ENCODE peak calls at places on chromosomes 12 and 14, in six cellular contexts. V is HCT116, L is A549, X is stomach, I is prostate gland, P is body of pancreas. J is an unnamed sample.
A peak's percentile ranks its signal among the peaks of the same experiment; 100 is the strongest.

GRCh38 chr14:93002851-93003298 is 79.9 kb downstream of the CHGA start:
- DNase-seq in X (no peak), P (no peak), V (no peak), I (no peak), L (no peak), J (no peak)

GRCh38 chr12:14777271-14777670 is 26.0 kb downstream of the WBP11 start:
- DNase-seq in P (peak; percentile 67), L (no peak), I (peak; percentile 73), V (no peak), X (peak; percentile 72), J (no peak)

GRCh38 chr14:26855051-26855753 is 257.4 kb upstream of the NOVA1 start:
- DNase-seq in I (no peak), L (no peak), X (no peak), P (no peak), V (no peak), J (no peak)

GRCh38 chr12:101685121-101685520 is 12.3 kb upstream of the CHPT1 start:
- DNase-seq in P (no peak), X (no peak), L (no peak), I (no peak), V (no peak), J (no peak)

GRCh38 chr14:55097894-55098560 is 31.0 kb upstream of the LGALS3 start:
- DNase-seq in X (peak; percentile 53), V (no peak), P (peak; percentile 63), I (no peak), L (no peak), J (peak; percentile 75)

GRCh38 chr14:34220921-34221320 is 241.1 kb downstream of the SPTSSA start:
- DNase-seq in X (no peak), I (no peak), L (no peak), P (no peak), V (no peak), J (no peak)

GRCh38 chr12:57461904-57462306 is 2.3 kb downstream of the GLI1 start:
- DNase-seq in L (no peak), P (no peak), X (no peak), I (no peak), V (no peak), J (no peak)

GRCh38 chr12:4383304-4383865 is 3.9 kb upstream of the FGF23 start:
- DNase-seq in V (no peak), X (no peak), I (no peak), P (no peak), L (no peak), J (peak; percentile 2)

GRCh38 chr12:108063192-108063591 is 65.9 kb upstream of the WSCD2 start:
- DNase-seq in V (peak; percentile 35), P (no peak), X (no peak), L (no peak), I (no peak), J (peak; percentile 45)

GRCh38 chr12:1993871-1994371 is 10.3 kb downstream of the DCP1B start:
- DNase-seq in L (no peak), V (no peak), I (no peak), P (no peak), X (no peak), J (no peak)

GRCh38 chr12:49334226-49334625 is 2.8 kb downstream of the C1QL4 start:
- DNase-seq in X (peak; percentile 4), I (no peak), L (no peak), P (no peak), V (no peak), J (no peak)

GRCh38 chr12:64222011-64222765 is at the start of gene KICS2:
- DNase-seq in L (peak; percentile 90), I (peak; percentile 90), X (peak; percentile 94), P (peak; percentile 94), V (peak; percentile 92), J (peak; percentile 96)
- TF ChIP-seq POLR2A in L (peak; percentile 90), I (peak; percentile 65), X (peak; percentile 82), P (peak; percentile 97), V (no peak), J (peak; percentile 93)

GRCh38 chr12:25052191-25053020 is 103.5 kb upstream of the BCAT1 start:
- DNase-seq in P (peak; percentile 70), L (no peak), X (no peak), V (no peak), I (no peak), J (peak; percentile 76)
- TF ChIP-seq POLR2A in P (peak; percentile 71), L (no peak), X (no peak), V (no peak), I (no peak), J (peak; percentile 55)

DNA sequence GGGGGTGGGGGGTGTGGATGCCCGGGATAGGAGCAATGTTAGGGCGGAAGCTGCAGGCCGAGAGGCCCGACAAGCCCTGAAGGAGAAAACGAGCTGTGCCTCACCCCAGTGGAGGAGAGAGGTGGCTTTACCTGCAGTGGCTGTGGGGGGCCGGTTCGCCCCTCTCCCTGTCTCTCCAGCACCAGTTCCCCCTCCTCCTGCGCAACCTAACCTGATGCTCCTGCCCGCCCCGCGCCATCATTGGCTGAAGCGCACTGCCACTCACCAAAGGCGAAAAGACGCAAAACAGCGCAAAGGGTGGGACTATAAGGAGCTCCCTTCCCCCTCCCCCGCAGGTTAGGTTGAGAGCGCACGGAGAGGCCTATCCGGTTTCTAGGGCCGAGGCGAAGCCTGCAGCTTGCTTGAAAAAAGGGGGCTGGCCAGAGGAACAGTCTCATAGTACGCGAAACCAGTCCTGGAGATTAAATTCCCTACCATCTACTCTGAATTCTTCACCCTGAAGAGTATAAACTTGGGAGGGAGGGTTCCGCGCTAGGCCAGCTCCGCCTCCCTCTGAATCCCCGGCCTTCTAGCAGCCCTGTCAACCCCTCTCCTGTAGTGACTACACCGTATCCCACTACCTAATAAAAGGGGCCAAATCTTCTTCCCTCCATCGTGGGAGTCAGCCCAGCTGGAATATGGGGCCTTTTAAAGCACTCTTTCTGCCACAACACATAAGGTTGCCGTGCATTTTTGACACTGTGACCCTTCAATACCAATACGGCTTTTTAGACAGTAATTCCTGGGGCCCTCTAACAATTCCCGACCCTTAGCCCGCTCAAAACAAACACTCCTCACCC is 18.6 kb downstream of the CHD8 start:
- DNase-seq in X (peak; percentile 98), P (peak; percentile 99), I (peak; percentile 98), V (peak; percentile 97), L (peak; percentile 91), J (peak; percentile 99)
- TF ChIP-seq POLR2A in X (no peak), P (peak; percentile 65), I (peak; percentile 47), V (no peak), L (peak; percentile 17), J (peak; percentile 64)

GRCh38 chr14:50562841-50563240 is 2.9 kb downstream of the ATL1 start:
- DNase-seq in V (no peak), X (no peak), P (no peak), L (no peak), I (no peak), J (no peak)

GRCh38 chr14:50559990-50560928 is at the start of gene ATL1:
- DNase-seq in X (peak; percentile 68), L (peak; percentile 48), P (peak; percentile 76), V (peak; percentile 29), I (peak; percentile 67), J (peak; percentile 69)

DNA sequence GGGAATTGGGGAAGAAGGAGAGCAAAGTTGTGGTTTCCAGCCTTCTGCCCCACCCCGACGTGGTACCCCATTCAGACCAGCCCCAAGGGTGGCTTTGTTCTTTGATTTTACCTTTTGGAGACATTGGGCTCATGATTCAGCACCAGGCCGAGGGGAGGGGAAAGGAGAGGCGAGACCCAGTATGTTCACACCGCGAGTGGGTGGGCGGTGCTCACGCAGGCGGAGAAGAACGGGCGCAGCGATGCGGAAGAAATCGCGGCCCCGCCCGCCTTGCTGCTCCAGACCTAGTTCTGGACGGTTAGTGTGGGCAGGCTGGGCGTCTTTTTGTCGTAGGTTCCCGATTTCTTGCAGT is 960 bp downstream of the ATL1 start:
- DNase-seq in X (peak; percentile 74), L (peak; percentile 26), V (no peak), P (peak; percentile 79), I (peak; percentile 85), J (peak; percentile 18)
- TF ChIP-seq POLR2A in X (no peak), L (peak; percentile 33), V (peak; percentile 21), P (peak; percentile 24), I (peak; percentile 72), J (no peak)

GRCh38 chr12:46265734-46266133 is 3.1 kb downstream of the SLC38A1 start:
- DNase-seq in V (no peak), I (no peak), L (no peak), X (no peak), P (no peak), J (no peak)

GRCh38 chr12:46265102-46265501 is 3.7 kb downstream of the SLC38A1 start:
- DNase-seq in X (no peak), V (no peak), I (no peak), P (no peak), L (no peak), J (no peak)

GRCh38 chr12:46267618-46268348 is 1.1 kb downstream of the SLC38A1 start:
- DNase-seq in L (no peak), P (peak; percentile 9), X (no peak), I (peak; percentile 11), V (no peak), J (peak; percentile 57)

GRCh38 chr12:46266869-46267617 is 1.8 kb downstream of the SLC38A1 start:
- DNase-seq in P (peak; percentile 67), X (peak; percentile 70), V (no peak), L (peak; percentile 24), I (peak; percentile 63), J (peak; percentile 60)

DNA sequence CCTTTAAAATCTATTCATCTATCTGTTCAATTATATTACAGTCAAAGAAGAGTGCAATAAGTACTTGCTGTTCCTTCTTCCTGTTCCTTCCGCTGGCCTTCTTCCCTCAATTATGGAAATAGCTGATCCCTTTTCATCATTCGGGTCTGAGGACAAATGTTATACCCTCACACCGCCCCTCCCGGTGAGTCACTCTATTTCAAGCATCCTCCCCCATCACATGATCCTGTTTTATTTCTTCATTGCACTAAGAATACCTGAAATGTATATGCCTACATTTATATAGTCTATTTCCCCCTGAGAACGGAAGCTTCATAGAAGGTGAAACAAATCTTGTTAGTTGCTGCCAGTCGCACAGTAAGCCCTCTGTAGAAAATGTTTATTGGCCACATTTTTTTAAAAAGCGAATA is 2.5 kb downstream of the SLC38A1 start:
- DNase-seq in P (no peak), X (no peak), L (peak; percentile 41), V (no peak), I (no peak), J (peak; percentile 30)
- TF ChIP-seq POLR2A in P (no peak), X (no peak), L (no peak), V (no peak), I (no peak), J (no peak)